ENCODE peak calls at places on chromosomes 3 and 15, in nine cellular contexts. W is PC-3, Z is cardiac muscle cell, C is aorta, K is body of pancreas, F is A549, J is IMR-90, M is GM23248, I is HCT116. R is an unnamed sample. For H3K9me3 and H3K4me1, the result is how much of the 10 kb centered on the place peaks cover.

GRCh38 chr3:110686691-110687090 is 384.9 kb upstream of the NECTIN3 start:
- DNase-seq in W (no peak), Z (peak), C (no peak), K (no peak), F (no peak), J (peak), M (no peak), I (no peak), R (no peak)

GRCh38 chr3:126937533-126938432 is 45.1 kb upstream of the PLXNA1 start:
- DNase-seq in W (peak), Z (no peak), C (peak), K (no peak), F (no peak), J (peak), M (no peak), I (no peak), R (no peak)

GRCh38 chr3:25019506-25019905 is 408.6 kb upstream of the RARB start:
- DNase-seq in W (no peak), Z (no peak), C (no peak), K (no peak), F (no peak), J (no peak), M (no peak), I (no peak), R (no peak)

GRCh38 chr3:61903931-61904657 is 342.7 kb downstream of the PTPRG start:
- DNase-seq in W (no peak), Z (peak), C (no peak), K (peak), F (no peak), J (peak), M (peak), I (no peak), R (no peak)

GRCh38 chr15:78056714-78057269 is 20.7 kb downstream of the TBC1D2B start:
- DNase-seq in W (peak), Z (no peak), C (no peak), K (peak), F (no peak), J (peak), M (peak), I (no peak), R (no peak)

GRCh38 chr3:63877737-63878393 is 14.2 kb downstream of the ATXN7 start:
- DNase-seq in W (no peak), Z (no peak), C (no peak), K (no peak), F (no peak), J (peak), M (peak), I (no peak), R (no peak)

GRCh38 chr3:187742351-187743171 is 2.7 kb downstream of the BCL6 start:
- DNase-seq in W (peak), Z (peak), C (no peak), K (peak), F (no peak), J (peak), M (peak), I (no peak), R (no peak)

GRCh38 chr3:185066251-185066650 is 86.6 kb downstream of the C3orf70 start:
- DNase-seq in W (no peak), Z (no peak), C (no peak), K (no peak), F (no peak), J (no peak), M (no peak), I (no peak), R (no peak)

GRCh38 chr3:55911256-55911655 is 424.1 kb upstream of the WNT5A start:
- DNase-seq in W (no peak), Z (no peak), C (no peak), K (no peak), F (no peak), J (no peak), M (no peak), I (no peak), R (no peak)

GRCh38 chr15:58438956-58439355 is 7.2 kb downstream of the LIPC start:
- DNase-seq in W (peak), Z (peak), C (no peak), K (peak), F (peak), J (peak), M (peak), I (peak), R (no peak)

GRCh38 chr15:66228807-66229557 is 24.6 kb downstream of the MEGF11 start:
- DNase-seq in W (no peak), Z (no peak), C (no peak), K (no peak), F (no peak), J (no peak), M (no peak), I (no peak), R (no peak)

GRCh38 chr15:25967120-25967519 is 104.0 kb upstream of the ATP10A start:
- DNase-seq in W (peak), Z (no peak), C (no peak), K (no peak), F (peak), J (peak), M (no peak), I (no peak), R (no peak)

DNA sequence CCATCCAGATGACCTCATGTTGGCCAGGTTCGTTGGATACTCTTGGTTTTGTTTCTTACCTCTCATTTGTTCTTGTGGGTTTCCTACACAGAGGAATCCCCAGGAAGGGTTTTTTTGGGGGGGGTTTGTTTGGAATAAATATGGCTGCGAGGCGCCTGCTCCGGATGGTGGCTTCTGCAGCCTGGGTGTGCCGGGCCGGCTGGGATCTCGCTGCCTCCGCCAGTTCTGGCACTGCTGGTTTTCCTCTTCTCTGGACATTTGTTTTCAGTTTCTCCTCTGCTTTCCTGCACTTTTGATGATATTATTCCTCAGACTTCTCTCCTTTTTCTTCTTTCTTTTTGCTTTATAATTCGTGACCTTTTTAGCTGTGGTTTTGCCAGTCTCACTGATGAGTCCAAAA is 187.4 kb downstream of the OR4M2 start:
- DNase-seq in W (no peak), Z (no peak), C (no peak), K (no peak), F (no peak), J (no peak), M (no peak), I (no peak), R (no peak)
- H3K9me3 ChIP-seq in W (under half), Z (under half), C (under half), K (under half), F (under half), J (under half), M (under half), I (under half), R (under half)

GRCh38 chr3:195555110-195555509 is 12.0 kb upstream of the PPP1R2 start:
- DNase-seq in W (no peak), Z (no peak), C (no peak), K (no peak), F (no peak), J (no peak), M (no peak), I (no peak), R (no peak)

GRCh38 chr3:195554458-195554857 is 11.3 kb upstream of the PPP1R2 start:
- DNase-seq in W (no peak), Z (no peak), C (no peak), K (no peak), F (no peak), J (no peak), M (no peak), I (no peak), R (no peak)

GRCh38 chr3:195551381-195551978 is 8.4 kb upstream of the PPP1R2 start:
- DNase-seq in W (peak), Z (peak), C (no peak), K (no peak), F (no peak), J (no peak), M (no peak), I (no peak), R (no peak)

GRCh38 chr3:195550723-195551122 is 7.6 kb upstream of the PPP1R2 start:
- DNase-seq in W (no peak), Z (peak), C (no peak), K (no peak), F (no peak), J (no peak), M (no peak), I (no peak), R (no peak)

GRCh38 chr3:195553268-195553667 is 10.1 kb upstream of the PPP1R2 start:
- DNase-seq in W (no peak), Z (no peak), C (no peak), K (no peak), F (no peak), J (no peak), M (no peak), I (no peak), R (no peak)
- H3K4me1 ChIP-seq in W (under half), Z (under half), C (under half), K (under half), F (under half), J (under half), M (under half), I (under half), R (under half)

DNA sequence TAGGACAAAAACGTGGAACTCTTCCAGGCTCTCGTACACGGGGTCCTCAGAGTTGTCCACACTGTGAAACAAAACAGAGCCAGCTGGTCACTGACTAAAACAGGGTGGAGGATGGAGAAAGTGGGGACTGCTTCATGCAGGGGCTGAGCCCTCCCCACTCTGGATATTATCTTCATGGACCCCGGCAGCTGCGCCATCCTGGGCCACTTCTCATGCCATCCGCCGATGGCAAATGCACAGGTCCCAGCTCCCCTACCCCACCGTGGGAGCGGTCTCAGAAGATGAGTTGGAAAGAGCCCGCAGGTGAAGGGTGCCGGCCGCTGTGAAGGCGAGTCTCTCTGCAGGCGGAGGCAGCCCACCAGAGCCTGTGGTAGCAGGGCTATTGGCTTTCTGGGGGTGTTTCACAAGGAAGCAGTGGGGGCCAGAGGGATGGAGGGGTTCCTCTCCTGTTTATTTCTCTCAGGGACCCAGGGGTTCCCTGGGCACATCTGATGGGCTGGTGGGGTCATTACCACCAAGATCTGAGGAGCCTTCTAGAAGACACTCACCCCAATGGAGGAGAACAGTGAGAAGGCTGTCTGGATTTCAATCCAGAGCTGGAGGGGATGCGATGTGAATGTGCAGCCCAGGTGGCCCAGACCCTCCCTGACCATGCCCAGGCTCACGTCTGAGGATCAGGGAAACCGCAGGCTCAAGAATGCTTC is 177.3 kb downstream of the KLF13 start:
- DNase-seq in W (no peak), Z (no peak), C (no peak), K (no peak), F (no peak), J (no peak), M (no peak), I (no peak), R (no peak)
- H3K9me3 ChIP-seq in W (under half), Z (under half), C (under half), K (under half), F (under half), J (under half), M (under half), I (under half), R (under half)

DNA sequence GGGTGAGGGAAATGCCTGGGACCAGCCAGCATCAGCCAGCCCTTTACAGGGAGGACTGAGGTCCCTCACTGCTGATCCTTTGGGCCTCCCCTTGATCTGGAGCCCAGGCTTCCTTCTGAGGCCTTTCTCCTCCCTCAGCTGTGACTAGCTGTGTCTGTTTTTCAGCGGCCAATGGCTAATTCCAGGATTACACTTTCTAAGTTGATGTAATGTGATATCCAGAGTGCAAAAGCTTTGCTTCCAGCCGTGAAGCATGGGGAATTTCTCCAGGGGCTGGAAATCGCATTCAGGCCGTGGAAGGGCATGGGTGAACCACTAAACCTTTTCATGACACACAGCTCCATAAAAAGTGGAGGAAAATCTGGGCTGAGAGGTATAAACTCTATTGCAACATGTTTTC is 157.6 kb downstream of the SHQ1 start:
- DNase-seq in W (no peak), Z (no peak), C (no peak), K (no peak), F (no peak), J (no peak), M (no peak), I (no peak), R (no peak)
- H3K4me1 ChIP-seq in W (under half), Z (under half), C (under half), K (under half), F (under half), J (under half), M (under half), I (under half), R (under half)

GRCh38 chr3:32401541-32402052 is 9.9 kb downstream of the CMTM7 start:
- DNase-seq in W (peak), Z (peak), C (peak), K (peak), F (peak), J (peak), M (peak), I (no peak), R (peak)
- H3K9me3 ChIP-seq in W (under half), Z (under half), C (under half), K (under half), F (under half), J (under half), M (under half), I (under half), R (under half)

DNA sequence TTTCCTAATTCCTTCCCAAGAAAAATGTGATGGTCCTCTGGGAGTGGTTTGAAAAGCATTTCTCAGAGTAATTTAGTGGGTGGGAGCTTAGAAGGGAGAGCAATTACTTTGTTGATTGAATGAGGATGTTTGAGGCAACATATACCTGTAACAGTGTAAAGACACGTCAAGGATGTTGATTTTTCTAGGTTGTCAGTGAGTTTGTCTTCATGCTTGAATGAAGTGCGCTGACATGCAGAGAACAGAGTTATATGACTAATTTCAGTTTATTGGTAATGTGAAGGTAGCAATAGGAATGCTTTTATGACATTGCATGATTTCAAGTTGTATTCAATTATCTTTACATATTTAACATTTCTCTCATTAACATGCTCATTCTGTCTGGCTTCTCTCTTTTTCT is 286.9 kb downstream of the NFKBIZ start:
- DNase-seq in W (peak), Z (no peak), C (no peak), K (no peak), F (no peak), J (no peak), M (no peak), I (no peak), R (no peak)
- H3K4me1 ChIP-seq in W (under half), Z (under half), C (under half), K (under half), F (under half), J (under half), M (under half), I (under half), R (under half)

DNA sequence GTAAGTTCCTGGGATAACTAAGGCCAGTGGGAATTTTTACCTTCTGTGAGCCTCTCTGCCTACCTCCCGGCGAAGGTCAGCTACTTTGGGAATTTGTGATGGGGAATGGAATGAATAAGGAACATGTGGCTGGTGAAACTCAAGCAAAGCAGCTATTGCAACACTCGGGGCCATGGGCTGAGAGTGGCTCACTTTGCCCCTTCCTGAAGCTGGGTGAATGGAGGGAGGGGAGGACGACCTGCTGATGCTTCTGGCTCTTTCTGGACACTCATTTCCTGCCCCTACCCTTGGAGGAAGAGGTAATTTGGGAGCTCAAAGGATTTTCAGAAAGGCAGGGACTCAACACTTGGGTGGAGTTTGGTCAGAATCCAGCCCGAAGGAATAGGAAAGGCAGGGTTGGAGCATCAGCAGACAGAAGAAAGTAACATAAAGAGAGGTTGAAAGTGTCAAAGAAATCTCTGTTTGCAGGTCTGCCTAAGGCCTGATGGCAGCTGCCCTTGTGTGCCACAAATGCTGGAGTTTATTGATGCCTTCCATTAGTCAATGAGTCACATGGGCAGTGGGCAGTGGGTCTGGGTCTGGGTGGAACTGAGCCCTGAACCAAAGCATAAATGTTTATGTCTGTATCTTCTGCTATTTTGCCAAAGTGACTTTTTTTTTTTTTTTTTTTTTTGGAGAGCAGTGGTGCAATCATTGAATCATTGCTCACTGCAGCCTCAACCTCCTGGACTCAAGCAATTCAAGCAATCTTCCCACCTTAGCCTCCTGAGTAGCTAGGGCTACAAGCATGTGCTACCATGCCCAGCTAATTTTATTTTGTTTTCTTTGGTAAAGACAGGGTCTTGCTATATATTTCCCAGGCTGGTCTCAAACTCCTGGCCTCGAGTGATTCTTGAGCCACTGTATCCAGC is 12.4 kb downstream of the LAMP3 start:
- DNase-seq in W (no peak), Z (peak), C (no peak), K (no peak), F (no peak), J (no peak), M (peak), I (no peak), R (no peak)
- H3K9me3 ChIP-seq in W (under half), Z (under half), C (under half), K (under half), F (under half), J (under half), M (under half), I (under half), R (under half)

GRCh38 chr3:123586966-123587365 is 2.1 kb upstream of the HACD2 start:
- DNase-seq in W (no peak), Z (peak), C (no peak), K (no peak), F (no peak), J (peak), M (peak), I (no peak), R (peak)
- H3K4me1 ChIP-seq in W (under half), Z (under half), C (under half), K (under half), F (under half), J (under half), M (under half), I (under half), R (under half)

GRCh38 chr3:176147251-176147650 is 1050.0 kb downstream of the TBL1XR1 start:
- DNase-seq in W (peak), Z (no peak), C (no peak), K (no peak), F (no peak), J (no peak), M (no peak), I (no peak), R (no peak)
- H3K9me3 ChIP-seq in W (under half), Z (under half), C (under half), K (under half), F (under half), J (under half), M (under half), I (under half), R (under half)